ENCODE peak calls at places on chromosomes 11 and 22, in six cellular contexts. S is hepatocyte, X is psoas muscle, G is heart left ventricle, P is small intestine, K is PC-9. N is an unnamed sample.

GRCh38 chr22:30695351-30695762 is 683 bp downstream of the OSBP2 start:
- DNase-seq in P (no peak), G (peak; percentile 30), K (no peak), X (no peak), S (no peak), N (no peak)

GRCh38 chr11:45765836-45766235 is 39.1 kb upstream of the SLC35C1 start:
- DNase-seq in X (no peak), G (no peak), K (no peak), P (no peak), S (no peak), N (no peak)

GRCh38 chr11:2735053-2735589 is 35.3 kb upstream of the KCNQ1OT1 start:
- DNase-seq in G (peak; percentile 13), P (no peak), S (no peak), K (no peak), X (no peak), N (no peak)

GRCh38 chr11:69370984-69371709 is 77.2 kb downstream of the MYEOV start:
- DNase-seq in P (no peak), K (no peak), X (peak; percentile 43), G (no peak), S (no peak), N (peak; percentile 33)

GRCh38 chr22:37684803-37685615 is 1.1 kb upstream of the NOL12 start:
- DNase-seq in S (no peak), G (no peak), K (peak; percentile 66), P (peak; percentile 93), X (no peak), N (peak; percentile 29)

GRCh38 chr11:32154275-32154674 is 63.4 kb downstream of the RCN1 start:
- DNase-seq in X (no peak), S (no peak), G (no peak), K (peak; percentile 37), P (no peak), N (no peak)

GRCh38 chr11:47858169-47858543 is 10.0 kb upstream of the NUP160 start:
- DNase-seq in X (no peak), K (no peak), S (peak; percentile 27), G (no peak), P (no peak), N (no peak)

GRCh38 chr22:46483353-46483752 is 54.1 kb downstream of the CELSR1 start:
- DNase-seq in K (no peak), S (no peak), P (no peak), G (no peak), X (no peak), N (no peak)

GRCh38 chr11:114984611-114985163 is 306.4 kb downstream of the NXPE2 start:
- DNase-seq in G (no peak), S (no peak), K (no peak), P (no peak), X (no peak), N (no peak)

GRCh38 chr11:64305691-64306562 is 603 bp downstream of the ESRRA start:
- DNase-seq in K (peak; percentile 88), G (peak; percentile 80), X (peak; percentile 82), P (peak; percentile 94), S (peak; percentile 79), N (peak; percentile 97)

GRCh38 chr22:17778412-17778976 is 4.2 kb upstream of the BID start:
- DNase-seq in X (peak; percentile 45), P (no peak), S (no peak), G (no peak), K (no peak), N (no peak)

GRCh38 chr11:67345949-67346819 is 7.2 kb downstream of the POLD4 start:
- DNase-seq in X (no peak), K (peak; percentile 100), P (peak; percentile 91), G (no peak), S (peak; percentile 78), N (peak; percentile 82)

GRCh38 chr11:86108146-86108545 is 39.3 kb upstream of the PICALM start:
- DNase-seq in S (no peak), K (no peak), X (no peak), G (no peak), P (no peak), N (no peak)

GRCh38 chr22:41197808-41198585 is 7.1 kb upstream of the L3MBTL2 start:
- DNase-seq in P (peak; percentile 51), X (peak; percentile 55), S (peak; percentile 23), K (peak; percentile 62), G (peak; percentile 58), N (no peak)

GRCh38 chr11:120346233-120346632 is 10.0 kb downstream of the ARHGEF12 start:
- DNase-seq in P (no peak), K (no peak), G (no peak), S (no peak), X (no peak), N (no peak)

GRCh38 chr11:48001438-48002021 is 21.2 kb downstream of the PTPRJ start:
- DNase-seq in S (no peak), G (no peak), X (no peak), K (no peak), P (peak; percentile 73), N (no peak)

GRCh38 chr11:104946907-104947306 is 21.5 kb downstream of the CASP4 start:
- DNase-seq in P (peak; percentile 73), G (no peak), K (peak; percentile 46), X (no peak), S (peak; percentile 46), N (peak; percentile 72)

GRCh38 chr11:91085985-91086384 is 863.1 kb upstream of the CHORDC1 start:
- DNase-seq in P (no peak), G (no peak), X (no peak), S (no peak), K (peak; percentile 25), N (no peak)

GRCh38 chr11:6574816-6575715 is 28.4 kb downstream of the RRP8 start:
- DNase-seq in G (no peak), S (no peak), K (no peak), X (no peak), P (no peak), N (no peak)

GRCh38 chr11:13963949-13964770 is 1.6 kb downstream of the SPON1 start:
- DNase-seq in K (no peak), S (peak; percentile 60), X (no peak), P (peak; percentile 83), G (peak; percentile 33), N (no peak)

GRCh38 chr11:65862941-65863888 is 3.0 kb downstream of the MUS81 start:
- DNase-seq in P (no peak), G (peak; percentile 28), S (no peak), X (peak; percentile 59), K (peak; percentile 21), N (peak; percentile 32)

GRCh38 chr11:69524291-69524882 is 42.9 kb downstream of the LINC01488 start:
- DNase-seq in X (no peak), G (no peak), P (no peak), S (no peak), K (no peak), N (no peak)

GRCh38 chr11:84819128-84819527 is 808.0 kb downstream of the DLG2 start:
- DNase-seq in X (no peak), P (no peak), G (no peak), S (no peak), K (no peak), N (no peak)

GRCh38 chr22:26442086-26442756 is 13.2 kb downstream of the ASPHD2 start:
- DNase-seq in K (no peak), G (no peak), X (no peak), P (no peak), S (no peak), N (no peak)
- H3K4me1 ChIP-seq in K (no peaks in the 10 kb centered on the region), G (no peaks in the 10 kb centered on the region), X (no peaks in the 10 kb centered on the region), P (no peaks in the 10 kb centered on the region), S (no peaks in the 10 kb centered on the region), N (no peaks in the 10 kb centered on the region)

GRCh38 chr11:20308601-20309000 is 54.9 kb upstream of the HTATIP2 start:
- DNase-seq in P (no peak), S (no peak), X (no peak), G (no peak), K (no peak), N (no peak)

GRCh38 chr11:20303451-20303965 is 60.0 kb upstream of the HTATIP2 start:
- DNase-seq in X (no peak), P (no peak), K (no peak), S (no peak), G (no peak), N (no peak)
- H3K4me1 ChIP-seq in X (no peaks in the 10 kb centered on the region), P (no peaks in the 10 kb centered on the region), K (no peaks in the 10 kb centered on the region), S (no peaks in the 10 kb centered on the region), G (no peaks in the 10 kb centered on the region), N (no peaks in the 10 kb centered on the region)

DNA sequence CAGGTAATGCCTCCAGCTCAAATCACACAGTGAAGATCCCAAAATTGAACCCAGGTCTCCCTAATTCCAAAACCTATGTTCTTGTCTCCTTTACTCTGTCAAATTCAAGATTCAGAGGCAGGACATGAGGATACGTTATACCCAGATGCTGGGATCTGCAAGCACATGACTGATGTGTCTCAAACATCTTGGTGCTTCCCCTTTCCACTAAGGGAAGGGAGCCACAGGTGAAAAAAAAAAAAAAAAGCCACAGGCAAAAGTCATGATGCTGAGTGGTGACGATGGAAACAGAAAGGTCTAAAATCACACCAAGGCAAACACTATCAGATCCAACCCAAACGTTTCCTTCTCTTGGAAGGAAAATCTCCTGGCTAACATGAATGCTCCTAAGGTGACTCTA is 24.0 kb downstream of the ABTB2 start:
- DNase-seq in G (no peak), X (no peak), P (no peak), K (no peak), S (no peak), N (no peak)
- H3K4me1 ChIP-seq in G (no peaks in the 10 kb centered on the region), X (peaks cover 38% of the 10 kb centered on the region), P (peaks cover 7% of the 10 kb centered on the region), K (peaks cover 74% of the 10 kb centered on the region), S (peaks cover 27% of the 10 kb centered on the region), N (peaks cover 13% of the 10 kb centered on the region)

GRCh38 chr11:117545706-117546105 is 218.1 kb downstream of the CEP164 start:
- DNase-seq in S (no peak), K (no peak), P (no peak), G (no peak), X (no peak), N (no peak)

GRCh38 chr11:117547188-117547831 is 219.7 kb downstream of the CEP164 start:
- DNase-seq in X (no peak), S (no peak), G (no peak), P (no peak), K (no peak), N (no peak)

GRCh38 chr11:117548876-117549275 is 221.2 kb downstream of the CEP164 start:
- DNase-seq in P (no peak), S (no peak), G (no peak), X (no peak), K (no peak), N (no peak)

GRCh38 chr11:117546431-117547160 is 218.9 kb downstream of the CEP164 start:
- DNase-seq in X (no peak), P (no peak), K (no peak), G (no peak), S (no peak), N (no peak)

DNA sequence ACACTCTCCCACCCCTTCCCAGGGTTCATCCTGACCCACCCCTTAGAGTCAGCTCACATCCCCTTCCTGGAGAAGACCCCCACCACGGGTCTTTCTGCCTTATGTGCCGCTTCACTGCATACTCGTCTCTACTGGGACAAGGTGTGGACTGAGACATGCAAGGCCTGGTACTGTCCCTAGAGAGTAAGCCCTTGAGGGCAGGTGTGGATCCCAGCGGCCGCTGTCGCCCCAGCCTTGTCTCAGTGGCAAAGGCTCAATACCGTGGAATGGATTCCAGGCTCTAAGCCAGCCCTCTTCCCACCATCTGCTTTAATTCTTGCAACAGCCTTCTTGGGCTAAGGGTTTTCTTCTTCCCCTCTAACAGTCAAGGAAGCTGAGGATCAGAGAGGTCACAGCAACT is 220.3 kb downstream of the CEP164 start:
- DNase-seq in X (no peak), S (no peak), G (no peak), K (no peak), P (no peak), N (no peak)
- H3K4me1 ChIP-seq in X (no peaks in the 10 kb centered on the region), S (peaks cover 5% of the 10 kb centered on the region), G (no peaks in the 10 kb centered on the region), K (no peaks in the 10 kb centered on the region), P (no peaks in the 10 kb centered on the region), N (no peaks in the 10 kb centered on the region)

N was measured in Caco-2.